ENCODE peak calls at places on chromosomes 4 and X, in six cellular contexts. V is HepG2, Y is hepatocyte, G is MM.1S, X is GM23248, A is astrocyte. E is an unnamed sample.
A peak's percentile ranks its signal among the peaks of the same experiment; 100 is the strongest.

GRCh38 chr4:1723131-1723801 is 1.9 kb downstream of the TACC3 start:
- DNase-seq in V (no peak), A (no peak), X (no peak), Y (no peak), G (no peak), E (peak; percentile 94)

GRCh38 chr4:152028131-152028530 is 267.3 kb upstream of the GATB start:
- DNase-seq in G (no peak), Y (no peak), V (no peak), X (no peak), A (no peak), E (no peak)

GRCh38 chr4:38669233-38669632 is 5.2 kb downstream of the KLF3 start:
- DNase-seq in G (no peak), Y (no peak), X (peak; percentile 38), A (peak; percentile 45), V (no peak), E (no peak)

GRCh38 chr4:866761-867390 is 40.9 kb upstream of the CPLX1 start:
- DNase-seq in Y (no peak), A (peak; percentile 49), V (no peak), G (no peak), X (no peak), E (no peak)

GRCh38 chr4:106366026-106366425 is 2.6 kb downstream of the GIMD1 start:
- DNase-seq in A (peak; percentile 86), X (peak; percentile 61), V (peak; percentile 3), Y (no peak), G (no peak), E (no peak)

GRCh38 chr4:165711912-165712311 is 161.1 kb upstream of the TLL1 start:
- DNase-seq in Y (no peak), X (no peak), V (no peak), A (no peak), G (no peak), E (no peak)

GRCh38 chrX:41245641-41246040 is 88.3 kb upstream of the DDX3X start:
- DNase-seq in A (no peak), Y (no peak), V (no peak), X (no peak), G (no peak), E (no peak)

GRCh38 chrX:13258052-13258444 is 61.8 kb downstream of the ATXN3L start:
- DNase-seq in A (no peak), G (no peak), X (no peak), V (no peak), Y (no peak), E (no peak)

GRCh38 chrX:44152867-44153266 is 179.7 kb upstream of the NDP start:
- DNase-seq in X (peak; percentile 53), Y (no peak), A (peak; percentile 1), G (no peak), V (no peak), E (no peak)

GRCh38 chr4:1862055-1862911 is 6.3 kb upstream of the LETM1 start:
- DNase-seq in A (no peak), X (no peak), Y (peak; percentile 1), G (no peak), V (no peak), E (no peak)

GRCh38 chr4:110085131-110085530 is 113.3 kb downstream of the ELOVL6 start:
- DNase-seq in V (peak; percentile 7), A (no peak), X (no peak), G (peak; percentile 31), Y (peak; percentile 60), E (peak; percentile 35)

GRCh38 chr4:139815646-139816601 is 150.3 kb downstream of the MGST2 start:
- DNase-seq in G (no peak), Y (peak; percentile 36), A (peak; percentile 86), V (no peak), X (peak; percentile 94), E (no peak)

GRCh38 chr4:25938251-25939186 is 24.5 kb downstream of the SMIM20 start:
- DNase-seq in V (no peak), A (peak; percentile 68), X (peak; percentile 94), G (no peak), Y (no peak), E (no peak)

GRCh38 chr4:139912423-139912822 is 241.6 kb downstream of the MAML3 start:
- DNase-seq in G (no peak), V (no peak), Y (no peak), A (no peak), X (peak; percentile 29), E (no peak)

GRCh38 chr4:117577686-117578085 is 456.6 kb upstream of the NDST3 start:
- DNase-seq in Y (no peak), V (no peak), G (no peak), X (no peak), A (peak; percentile 22), E (no peak)

GRCh38 chrX:48021026-48021900 is 14.5 kb downstream of the SPACA5 start:
- DNase-seq in V (peak; percentile 71), Y (peak; percentile 64), X (peak; percentile 71), G (peak; percentile 60), A (peak; percentile 81), E (peak; percentile 83)

GRCh38 chr4:2767705-2768074 is 11.6 kb upstream of the TNIP2 start:
- DNase-seq in A (no peak), X (no peak), Y (no peak), V (no peak), G (no peak), E (no peak)

GRCh38 chrX:149392896-149393295 is 112.2 kb downstream of the IDS start:
- DNase-seq in A (no peak), V (peak; percentile 0), G (no peak), Y (no peak), X (no peak), E (no peak)

GRCh38 chr4:74665346-74665745 is 129.0 kb downstream of the BTC start:
- DNase-seq in G (no peak), A (no peak), V (no peak), X (peak; percentile 12), Y (no peak), E (no peak)
- H2AFZ ChIP-seq in G (no peak overlapping the region), A (no peak overlapping the region), V (no peak overlapping the region), X (no peak overlapping the region), Y (no peak overlapping the region), E (no peak overlapping the region)

GRCh38 chr4:6939761-6940743 is 30.4 kb downstream of the TBC1D14 start:
- DNase-seq in A (no peak), Y (no peak), X (no peak), V (no peak), G (no peak), E (no peak)
- H3K4me1 ChIP-seq in A (peaks cover 22% of the 10 kb centered on the region), Y (peaks cover 60% of the 10 kb centered on the region), X (peaks cover 19% of the 10 kb centered on the region), V (peaks cover 52% of the 10 kb centered on the region), G (peaks cover 32% of the 10 kb centered on the region), E (peaks cover 57% of the 10 kb centered on the region)

DNA sequence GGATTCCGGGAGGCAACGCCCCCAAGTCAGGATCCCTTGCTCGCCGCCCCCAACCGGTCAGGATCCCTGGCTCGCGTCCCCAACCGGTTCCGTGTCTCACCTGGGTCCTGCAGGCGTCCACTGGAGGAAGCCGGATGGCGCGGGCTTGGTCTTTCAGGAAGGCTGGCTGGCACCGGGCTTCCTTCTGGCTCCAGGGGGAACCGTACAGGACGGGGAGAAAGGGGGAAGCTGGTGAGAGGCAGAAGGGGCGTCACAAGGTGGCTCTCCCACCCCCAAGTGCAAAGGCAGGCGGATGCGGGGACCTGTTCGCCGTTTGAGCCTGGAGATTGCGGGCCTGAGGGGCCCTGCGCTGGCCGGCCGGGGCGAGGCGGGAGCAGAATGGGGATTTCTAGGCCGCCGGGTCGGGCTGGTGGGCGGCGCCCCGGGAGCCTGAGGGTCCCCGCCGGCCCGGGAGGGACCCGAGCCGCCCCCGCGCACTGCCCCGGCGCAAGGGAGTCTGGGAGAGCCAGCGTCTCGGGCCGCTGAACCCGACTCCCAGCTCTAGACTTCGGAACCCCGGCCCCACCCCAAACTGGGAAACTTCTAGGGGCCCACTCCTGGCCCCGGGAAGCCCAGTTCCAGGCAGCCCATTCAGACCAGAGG is 84.8 kb downstream of the HPRT1 start:
- DNase-seq in G (no peak), Y (peak; percentile 32), X (no peak), V (no peak), A (no peak), E (no peak)
- H2AFZ ChIP-seq in G (no peak overlapping the region), Y (no peak overlapping the region), X (no peak overlapping the region), V (no peak overlapping the region), A (peak overlapping the region; percentile 18), E (no peak overlapping the region)

GRCh38 chr4:48943387-48943786 is 36.8 kb upstream of the OCIAD2 start:
- DNase-seq in Y (peak; percentile 39), G (no peak), X (no peak), A (no peak), V (peak; percentile 22), E (peak; percentile 13)

GRCh38 chr4:48945981-48946380 is 39.4 kb upstream of the OCIAD2 start:
- DNase-seq in G (no peak), Y (no peak), A (no peak), X (no peak), V (no peak), E (no peak)

GRCh38 chr4:48947731-48948130 is 38.3 kb upstream of the CWH43 start:
- DNase-seq in Y (no peak), V (no peak), X (no peak), G (no peak), A (no peak), E (no peak)

GRCh38 chr4:48944252-48944651 is 37.7 kb upstream of the OCIAD2 start:
- DNase-seq in Y (no peak), G (no peak), V (no peak), A (peak; percentile 55), X (peak; percentile 27), E (no peak)

DNA sequence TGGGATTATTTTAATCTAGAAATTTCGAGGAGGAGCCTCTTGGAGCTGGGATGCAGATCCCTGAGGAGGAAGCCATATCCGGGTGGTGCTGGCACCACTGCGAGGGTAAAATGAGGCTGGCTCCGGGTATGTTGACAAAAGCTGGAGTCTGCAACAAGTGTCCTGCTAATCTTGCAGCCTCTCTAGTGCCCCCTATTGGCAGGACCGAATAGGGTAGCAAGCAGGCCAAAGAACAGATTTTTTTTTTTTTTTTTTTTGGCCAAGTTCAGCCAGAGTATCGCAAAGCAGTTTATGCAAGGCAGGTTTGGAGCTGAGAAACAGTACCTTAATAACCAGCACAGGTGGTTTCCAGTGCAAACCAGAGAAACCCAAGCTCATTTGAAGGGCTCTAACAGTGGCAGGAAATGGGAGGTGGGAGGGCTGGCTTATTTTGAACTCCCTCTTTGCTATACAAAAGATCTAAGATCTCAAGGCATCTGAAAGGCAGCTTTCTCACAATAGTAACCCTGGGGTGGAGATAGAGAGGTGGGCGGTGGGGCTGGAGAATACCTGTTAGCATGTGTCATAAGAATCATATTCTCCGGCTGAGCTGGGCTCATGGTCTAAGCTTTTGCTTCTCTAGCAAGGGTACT is 38.2 kb upstream of the OCIAD2 start:
- DNase-seq in A (no peak), Y (no peak), G (peak; percentile 56), V (peak; percentile 3), X (no peak), E (peak; percentile 37)
- H3K4me1 ChIP-seq in A (peaks cover 9% of the 10 kb centered on the region), Y (no peaks in the 10 kb centered on the region), G (no peaks in the 10 kb centered on the region), V (no peaks in the 10 kb centered on the region), X (peaks cover 14% of the 10 kb centered on the region), E (no peaks in the 10 kb centered on the region)

DNA sequence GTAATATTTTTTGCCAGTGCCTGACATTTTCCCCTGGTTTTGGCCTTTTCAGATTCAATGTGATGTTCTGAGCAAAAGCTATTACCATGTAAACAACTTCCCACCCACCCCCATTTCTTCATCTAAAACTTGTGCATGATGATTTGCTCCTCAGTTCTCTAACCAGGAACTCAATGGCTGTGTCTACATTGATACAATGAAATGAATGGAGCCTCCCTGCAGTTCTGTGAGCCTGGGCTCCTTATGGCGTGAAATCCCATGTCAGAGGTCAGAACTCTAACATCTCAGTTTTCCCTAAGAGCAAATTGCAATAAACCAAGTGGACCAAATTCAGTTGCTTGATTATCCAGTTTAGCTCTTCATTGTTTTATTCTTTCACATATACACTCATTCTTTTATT is 534.8 kb upstream of the LCORL start:
- DNase-seq in G (no peak), V (no peak), Y (no peak), A (no peak), X (no peak), E (no peak)
- H2AFZ ChIP-seq in G (no peak overlapping the region), V (no peak overlapping the region), Y (no peak overlapping the region), A (no peak overlapping the region), X (no peak overlapping the region), E (no peak overlapping the region)

GRCh38 chrX:112851806-112852205 is 11.2 kb upstream of the AMOT start:
- DNase-seq in Y (peak; percentile 56), X (peak; percentile 36), G (peak; percentile 94), A (peak; percentile 68), V (no peak), E (no peak)
- H3K4me1 ChIP-seq in Y (peaks cover 35% of the 10 kb centered on the region), X (no peaks in the 10 kb centered on the region), G (peaks cover 16% of the 10 kb centered on the region), A (no peaks in the 10 kb centered on the region), V (no peaks in the 10 kb centered on the region), E (peaks cover 35% of the 10 kb centered on the region)